ENCODE peak calls at places on chromosomes 11 and 22, in eight cellular contexts. One of them, this sample, is unnamed.

GRCh38 chr11:128553662-128554392 is 33.5 kb downstream of the ETS1 start:
- DNase-seq in iris pigment epithelial cell: peak; percentile 49
- DNase-seq in ascending aorta: no peak
- DNase-seq in ovary: peak; percentile 41
- DNase-seq in stimulated activated CD4-positive, alpha-beta T cell treated with anti-CD3 and anti-CD28 coated beads, Interleukin-4, amount 100 ng/mL, for 4 hours: no peak
- DNase-seq in T-helper 2 cell: no peak
- DNase-seq in stromal cell of bone marrow: no peak
- DNase-seq in endodermal cell: no peak
- DNase-seq in this sample: no peak

GRCh38 chr22:22897036-22897435 is 9.4 kb downstream of the IGLL5 start:
- DNase-seq in iris pigment epithelial cell: no peak
- DNase-seq in ascending aorta: no peak
- DNase-seq in ovary: no peak
- DNase-seq in stimulated activated CD4-positive, alpha-beta T cell treated with anti-CD3 and anti-CD28 coated beads, Interleukin-4, amount 100 ng/mL, for 4 hours: no peak
- DNase-seq in T-helper 2 cell: no peak
- DNase-seq in stromal cell of bone marrow: no peak
- DNase-seq in endodermal cell: no peak
- DNase-seq in this sample: no peak

GRCh38 chr11:1486054-1486825 is at the start of gene MOB2:
- DNase-seq in iris pigment epithelial cell: peak; percentile 41
- DNase-seq in ascending aorta: no peak
- DNase-seq in ovary: peak; percentile 66
- DNase-seq in stimulated activated CD4-positive, alpha-beta T cell treated with anti-CD3 and anti-CD28 coated beads, Interleukin-4, amount 100 ng/mL, for 4 hours: no peak
- DNase-seq in T-helper 2 cell: no peak
- DNase-seq in stromal cell of bone marrow: no peak
- DNase-seq in endodermal cell: no peak
- DNase-seq in this sample: no peak

GRCh38 chr11:45920531-45921477 is 1.7 kb upstream of the LARGE2 start:
- DNase-seq in iris pigment epithelial cell: no peak
- DNase-seq in ascending aorta: no peak
- DNase-seq in ovary: no peak
- DNase-seq in stimulated activated CD4-positive, alpha-beta T cell treated with anti-CD3 and anti-CD28 coated beads, Interleukin-4, amount 100 ng/mL, for 4 hours: no peak
- DNase-seq in T-helper 2 cell: no peak
- DNase-seq in stromal cell of bone marrow: no peak
- DNase-seq in endodermal cell: no peak
- DNase-seq in this sample: no peak

GRCh38 chr11:62600367-62601113 is 1.1 kb downstream of the MTA2 start:
- DNase-seq in iris pigment epithelial cell: no peak
- DNase-seq in ascending aorta: no peak
- DNase-seq in ovary: no peak
- DNase-seq in stimulated activated CD4-positive, alpha-beta T cell treated with anti-CD3 and anti-CD28 coated beads, Interleukin-4, amount 100 ng/mL, for 4 hours: no peak
- DNase-seq in T-helper 2 cell: no peak
- DNase-seq in stromal cell of bone marrow: no peak
- DNase-seq in endodermal cell: peak; percentile 46
- DNase-seq in this sample: no peak

GRCh38 chr11:23846902-23847422 is 649.9 kb upstream of the LUZP2 start:
- DNase-seq in iris pigment epithelial cell: no peak
- DNase-seq in ascending aorta: no peak
- DNase-seq in ovary: no peak
- DNase-seq in stimulated activated CD4-positive, alpha-beta T cell treated with anti-CD3 and anti-CD28 coated beads, Interleukin-4, amount 100 ng/mL, for 4 hours: no peak
- DNase-seq in T-helper 2 cell: no peak
- DNase-seq in stromal cell of bone marrow: no peak
- DNase-seq in endodermal cell: no peak
- DNase-seq in this sample: no peak

GRCh38 chr11:12159351-12160099 is 49.1 kb downstream of the MICAL2 start:
- DNase-seq in iris pigment epithelial cell: peak; percentile 96
- DNase-seq in ascending aorta: peak; percentile 82
- DNase-seq in ovary: no peak
- DNase-seq in stimulated activated CD4-positive, alpha-beta T cell treated with anti-CD3 and anti-CD28 coated beads, Interleukin-4, amount 100 ng/mL, for 4 hours: no peak
- DNase-seq in T-helper 2 cell: no peak
- DNase-seq in stromal cell of bone marrow: peak; percentile 85
- DNase-seq in endodermal cell: peak; percentile 33
- DNase-seq in this sample: no peak

GRCh38 chr22:37173709-37174108 is 14.3 kb downstream of the C1QTNF6 start:
- DNase-seq in iris pigment epithelial cell: no peak
- DNase-seq in ascending aorta: peak; percentile 68
- DNase-seq in ovary: no peak
- DNase-seq in stimulated activated CD4-positive, alpha-beta T cell treated with anti-CD3 and anti-CD28 coated beads, Interleukin-4, amount 100 ng/mL, for 4 hours: no peak
- DNase-seq in T-helper 2 cell: no peak
- DNase-seq in stromal cell of bone marrow: peak; percentile 74
- DNase-seq in endodermal cell: peak; percentile 31
- DNase-seq in this sample: no peak

GRCh38 chr11:77471520-77472234 is 2.2 kb downstream of the PAK1 start:
- DNase-seq in iris pigment epithelial cell: no peak
- DNase-seq in ascending aorta: no peak
- DNase-seq in ovary: peak; percentile 27
- DNase-seq in stimulated activated CD4-positive, alpha-beta T cell treated with anti-CD3 and anti-CD28 coated beads, Interleukin-4, amount 100 ng/mL, for 4 hours: no peak
- DNase-seq in T-helper 2 cell: no peak
- DNase-seq in stromal cell of bone marrow: no peak
- DNase-seq in endodermal cell: peak; percentile 77
- DNase-seq in this sample: no peak

GRCh38 chr11:73269353-73270088 is 2.6 kb upstream of the P2RY6 start:
- DNase-seq in iris pigment epithelial cell: no peak
- DNase-seq in ascending aorta: peak; percentile 58
- DNase-seq in ovary: no peak
- DNase-seq in stimulated activated CD4-positive, alpha-beta T cell treated with anti-CD3 and anti-CD28 coated beads, Interleukin-4, amount 100 ng/mL, for 4 hours: no peak
- DNase-seq in T-helper 2 cell: no peak
- DNase-seq in stromal cell of bone marrow: no peak
- DNase-seq in endodermal cell: peak; percentile 74
- DNase-seq in this sample: no peak

GRCh38 chr11:107689317-107690202 is 22.3 kb downstream of the SLN start:
- DNase-seq in iris pigment epithelial cell: peak; percentile 52
- DNase-seq in ascending aorta: peak; percentile 83
- DNase-seq in ovary: peak; percentile 31
- DNase-seq in stimulated activated CD4-positive, alpha-beta T cell treated with anti-CD3 and anti-CD28 coated beads, Interleukin-4, amount 100 ng/mL, for 4 hours: peak; percentile 37
- DNase-seq in T-helper 2 cell: no peak
- DNase-seq in stromal cell of bone marrow: peak; percentile 50
- DNase-seq in endodermal cell: peak; percentile 89
- DNase-seq in this sample: peak; percentile 62

GRCh38 chr11:111723595-111723994 is 42.6 kb downstream of the PPP2R1B start:
- DNase-seq in iris pigment epithelial cell: no peak
- DNase-seq in ascending aorta: no peak
- DNase-seq in ovary: no peak
- DNase-seq in stimulated activated CD4-positive, alpha-beta T cell treated with anti-CD3 and anti-CD28 coated beads, Interleukin-4, amount 100 ng/mL, for 4 hours: no peak
- DNase-seq in T-helper 2 cell: no peak
- DNase-seq in stromal cell of bone marrow: no peak
- DNase-seq in endodermal cell: peak; percentile 62
- DNase-seq in this sample: no peak

GRCh38 chr11:1508986-1509385 is 22.4 kb upstream of the MOB2 start:
- DNase-seq in iris pigment epithelial cell: no peak
- DNase-seq in ascending aorta: no peak
- DNase-seq in ovary: no peak
- DNase-seq in stimulated activated CD4-positive, alpha-beta T cell treated with anti-CD3 and anti-CD28 coated beads, Interleukin-4, amount 100 ng/mL, for 4 hours: no peak
- DNase-seq in T-helper 2 cell: no peak
- DNase-seq in stromal cell of bone marrow: no peak
- DNase-seq in endodermal cell: no peak
- DNase-seq in this sample: no peak

GRCh38 chr11:83574516-83574915 is 288.3 kb upstream of the CCDC90B start:
- DNase-seq in iris pigment epithelial cell: peak; percentile 59
- DNase-seq in ascending aorta: no peak
- DNase-seq in ovary: no peak
- DNase-seq in stimulated activated CD4-positive, alpha-beta T cell treated with anti-CD3 and anti-CD28 coated beads, Interleukin-4, amount 100 ng/mL, for 4 hours: no peak
- DNase-seq in T-helper 2 cell: no peak
- DNase-seq in stromal cell of bone marrow: no peak
- DNase-seq in endodermal cell: no peak
- DNase-seq in this sample: no peak

GRCh38 chr11:119533931-119534694 is 111.1 kb upstream of the THY1 start:
- DNase-seq in iris pigment epithelial cell: peak; percentile 56
- DNase-seq in ascending aorta: peak; percentile 71
- DNase-seq in ovary: peak; percentile 41
- DNase-seq in stimulated activated CD4-positive, alpha-beta T cell treated with anti-CD3 and anti-CD28 coated beads, Interleukin-4, amount 100 ng/mL, for 4 hours: peak; percentile 26
- DNase-seq in T-helper 2 cell: no peak
- DNase-seq in stromal cell of bone marrow: peak; percentile 36
- DNase-seq in endodermal cell: peak; percentile 96
- DNase-seq in this sample: peak; percentile 49

GRCh38 chr11:27300974-27301373 is 62.0 kb downstream of the CCDC34 start:
- DNase-seq in iris pigment epithelial cell: no peak
- DNase-seq in ascending aorta: no peak
- DNase-seq in ovary: no peak
- DNase-seq in stimulated activated CD4-positive, alpha-beta T cell treated with anti-CD3 and anti-CD28 coated beads, Interleukin-4, amount 100 ng/mL, for 4 hours: no peak
- DNase-seq in T-helper 2 cell: no peak
- DNase-seq in stromal cell of bone marrow: no peak
- DNase-seq in endodermal cell: no peak
- DNase-seq in this sample: no peak

GRCh38 chr11:76849376-76849775 is 11.3 kb upstream of the ACER3 start:
- DNase-seq in iris pigment epithelial cell: no peak
- DNase-seq in ascending aorta: no peak
- DNase-seq in ovary: no peak
- DNase-seq in stimulated activated CD4-positive, alpha-beta T cell treated with anti-CD3 and anti-CD28 coated beads, Interleukin-4, amount 100 ng/mL, for 4 hours: no peak
- DNase-seq in T-helper 2 cell: no peak
- DNase-seq in stromal cell of bone marrow: no peak
- DNase-seq in endodermal cell: no peak
- DNase-seq in this sample: no peak

GRCh38 chr22:27686534-27686933 is 115.0 kb downstream of the MN1 start:
- DNase-seq in iris pigment epithelial cell: peak; percentile 83
- DNase-seq in ascending aorta: peak; percentile 95
- DNase-seq in ovary: peak; percentile 31
- DNase-seq in stimulated activated CD4-positive, alpha-beta T cell treated with anti-CD3 and anti-CD28 coated beads, Interleukin-4, amount 100 ng/mL, for 4 hours: no peak
- DNase-seq in T-helper 2 cell: no peak
- DNase-seq in stromal cell of bone marrow: peak; percentile 73
- DNase-seq in endodermal cell: no peak
- DNase-seq in this sample: no peak

GRCh38 chr11:102402556-102402955 is 50.0 kb downstream of the TMEM123 start:
- DNase-seq in iris pigment epithelial cell: no peak
- DNase-seq in ascending aorta: no peak
- DNase-seq in ovary: no peak
- DNase-seq in stimulated activated CD4-positive, alpha-beta T cell treated with anti-CD3 and anti-CD28 coated beads, Interleukin-4, amount 100 ng/mL, for 4 hours: no peak
- DNase-seq in T-helper 2 cell: no peak
- DNase-seq in stromal cell of bone marrow: no peak
- DNase-seq in endodermal cell: no peak
- DNase-seq in this sample: no peak

GRCh38 chr22:39545310-39546063 is 12.9 kb upstream of the RPS19BP1 start:
- DNase-seq in iris pigment epithelial cell: no peak
- DNase-seq in ascending aorta: no peak
- DNase-seq in ovary: peak; percentile 66
- DNase-seq in stimulated activated CD4-positive, alpha-beta T cell treated with anti-CD3 and anti-CD28 coated beads, Interleukin-4, amount 100 ng/mL, for 4 hours: peak; percentile 47
- DNase-seq in T-helper 2 cell: peak; percentile 48
- DNase-seq in stromal cell of bone marrow: no peak
- DNase-seq in endodermal cell: peak; percentile 95
- DNase-seq in this sample: peak; percentile 67

GRCh38 chr11:64959498-64959897 is 12.4 kb downstream of the MAJIN start:
- DNase-seq in iris pigment epithelial cell: no peak
- DNase-seq in ascending aorta: no peak
- DNase-seq in ovary: no peak
- DNase-seq in stimulated activated CD4-positive, alpha-beta T cell treated with anti-CD3 and anti-CD28 coated beads, Interleukin-4, amount 100 ng/mL, for 4 hours: no peak
- DNase-seq in T-helper 2 cell: no peak
- DNase-seq in stromal cell of bone marrow: peak; percentile 6
- DNase-seq in endodermal cell: no peak
- DNase-seq in this sample: no peak

GRCh38 chr11:14645247-14645912 is 1.8 kb downstream of the PDE3B start:
- DNase-seq in iris pigment epithelial cell: peak; percentile 32
- DNase-seq in ascending aorta: no peak
- DNase-seq in ovary: no peak
- DNase-seq in stimulated activated CD4-positive, alpha-beta T cell treated with anti-CD3 and anti-CD28 coated beads, Interleukin-4, amount 100 ng/mL, for 4 hours: no peak
- DNase-seq in T-helper 2 cell: no peak
- DNase-seq in stromal cell of bone marrow: no peak
- DNase-seq in endodermal cell: no peak
- DNase-seq in this sample: no peak

GRCh38 chr11:45804806-45805304 is at the start of gene SLC35C1:
- DNase-seq in iris pigment epithelial cell: peak; percentile 97
- DNase-seq in ascending aorta: peak; percentile 98
- DNase-seq in ovary: peak; percentile 96
- DNase-seq in stimulated activated CD4-positive, alpha-beta T cell treated with anti-CD3 and anti-CD28 coated beads, Interleukin-4, amount 100 ng/mL, for 4 hours: peak; percentile 95
- DNase-seq in T-helper 2 cell: peak; percentile 94
- DNase-seq in stromal cell of bone marrow: peak; percentile 91
- DNase-seq in endodermal cell: peak; percentile 98
- DNase-seq in this sample: peak; percentile 93

GRCh38 chr11:37449146-37449545 is 851.1 kb upstream of the RAG2 start:
- DNase-seq in iris pigment epithelial cell: peak; percentile 56
- DNase-seq in ascending aorta: no peak
- DNase-seq in ovary: no peak
- DNase-seq in stimulated activated CD4-positive, alpha-beta T cell treated with anti-CD3 and anti-CD28 coated beads, Interleukin-4, amount 100 ng/mL, for 4 hours: no peak
- DNase-seq in T-helper 2 cell: no peak
- DNase-seq in stromal cell of bone marrow: peak; percentile 43
- DNase-seq in endodermal cell: peak; percentile 43
- DNase-seq in this sample: no peak

GRCh38 chr11:12890476-12890875 is 118.6 kb upstream of the RASSF10 start:
- DNase-seq in iris pigment epithelial cell: peak; percentile 70
- DNase-seq in ascending aorta: no peak
- DNase-seq in ovary: no peak
- DNase-seq in stimulated activated CD4-positive, alpha-beta T cell treated with anti-CD3 and anti-CD28 coated beads, Interleukin-4, amount 100 ng/mL, for 4 hours: no peak
- DNase-seq in T-helper 2 cell: no peak
- DNase-seq in stromal cell of bone marrow: no peak
- DNase-seq in endodermal cell: no peak
- DNase-seq in this sample: no peak

GRCh38 chr11:22730319-22730718 is 63.9 kb downstream of the GAS2 start:
- DNase-seq in iris pigment epithelial cell: no peak
- DNase-seq in ascending aorta: no peak
- DNase-seq in ovary: no peak
- DNase-seq in stimulated activated CD4-positive, alpha-beta T cell treated with anti-CD3 and anti-CD28 coated beads, Interleukin-4, amount 100 ng/mL, for 4 hours: no peak
- DNase-seq in T-helper 2 cell: no peak
- DNase-seq in stromal cell of bone marrow: no peak
- DNase-seq in endodermal cell: no peak
- DNase-seq in this sample: no peak

This sample was measured in CD8-positive, alpha-beta T cell.